ENCODE peak calls at places on chromosomes 7 and 10, in four cellular contexts. One of them, this sample, is unnamed.

GRCh38 chr10:59817806-59818205 is 64.6 kb upstream of the MRLN start:
- DNase-seq in ovary: no peak
- DNase-seq in upper lobe of left lung: peak; percentile 40
- DNase-seq in transverse colon: no peak
- DNase-seq in this sample: no peak

GRCh38 chr10:99612167-99612831 is 7.9 kb downstream of the SLC25A28 start:
- DNase-seq in ovary: no peak
- DNase-seq in upper lobe of left lung: no peak
- DNase-seq in transverse colon: peak; percentile 16
- DNase-seq in this sample: no peak

GRCh38 chr10:306007-306406 is 170.8 kb downstream of the ZMYND11 start:
- DNase-seq in ovary: no peak
- DNase-seq in upper lobe of left lung: no peak
- DNase-seq in transverse colon: no peak
- DNase-seq in this sample: no peak

GRCh38 chr7:74043523-74043951 is 15.6 kb downstream of the ELN start:
- DNase-seq in ovary: no peak
- DNase-seq in upper lobe of left lung: no peak
- DNase-seq in transverse colon: no peak
- DNase-seq in this sample: no peak

GRCh38 chr10:84375011-84375410 is 46.6 kb downstream of the CCSER2 start:
- DNase-seq in ovary: no peak
- DNase-seq in upper lobe of left lung: no peak
- DNase-seq in transverse colon: no peak
- DNase-seq in this sample: peak; percentile 41

GRCh38 chr7:98134420-98134819 is 27.8 kb downstream of the LMTK2 start:
- DNase-seq in ovary: no peak
- DNase-seq in upper lobe of left lung: no peak
- DNase-seq in transverse colon: no peak
- DNase-seq in this sample: no peak

GRCh38 chr7:102393467-102393866 is 2.7 kb upstream of the PRKRIP1 start:
- DNase-seq in ovary: no peak
- DNase-seq in upper lobe of left lung: no peak
- DNase-seq in transverse colon: no peak
- DNase-seq in this sample: no peak

GRCh38 chr7:41641006-41641714 is 61.7 kb downstream of the INHBA start:
- DNase-seq in ovary: no peak
- DNase-seq in upper lobe of left lung: no peak
- DNase-seq in transverse colon: no peak
- DNase-seq in this sample: no peak

GRCh38 chr10:33143160-33143728 is 185.2 kb upstream of the ITGB1 start:
- DNase-seq in ovary: no peak
- DNase-seq in upper lobe of left lung: no peak
- DNase-seq in transverse colon: no peak
- DNase-seq in this sample: no peak

GRCh38 chr7:50479743-50480517 is 29.8 kb upstream of the FIGNL1 start:
- DNase-seq in ovary: no peak
- DNase-seq in upper lobe of left lung: peak; percentile 39
- DNase-seq in transverse colon: no peak
- DNase-seq in this sample: no peak

GRCh38 chr7:143393267-143394041 is 12.3 kb downstream of the ZYX start:
- DNase-seq in ovary: no peak
- DNase-seq in upper lobe of left lung: no peak
- DNase-seq in transverse colon: no peak
- DNase-seq in this sample: no peak

GRCh38 chr10:116599991-116600390 is 9.2 kb downstream of the PNLIPRP1 start:
- DNase-seq in ovary: no peak
- DNase-seq in upper lobe of left lung: no peak
- DNase-seq in transverse colon: no peak
- DNase-seq in this sample: no peak

GRCh38 chr10:95277201-95277570 is 13.6 kb downstream of the PDLIM1 start:
- DNase-seq in ovary: no peak
- DNase-seq in upper lobe of left lung: no peak
- DNase-seq in transverse colon: no peak
- DNase-seq in this sample: no peak

GRCh38 chr10:107280293-107280692 is 115.8 kb upstream of the SORCS1 start:
- DNase-seq in ovary: no peak
- DNase-seq in upper lobe of left lung: no peak
- DNase-seq in transverse colon: no peak
- DNase-seq in this sample: no peak

GRCh38 chr10:28179490-28180099 is 123.3 kb downstream of the MPP7 start:
- DNase-seq in ovary: no peak
- DNase-seq in upper lobe of left lung: no peak
- DNase-seq in transverse colon: no peak
- DNase-seq in this sample: no peak

GRCh38 chr7:8321312-8321711 is 59.3 kb upstream of the ICA1 start:
- DNase-seq in ovary: no peak
- DNase-seq in upper lobe of left lung: no peak
- DNase-seq in transverse colon: no peak
- DNase-seq in this sample: no peak

GRCh38 chr7:114649689-114650088 is 235.1 kb downstream of the FOXP2 start:
- DNase-seq in ovary: no peak
- DNase-seq in upper lobe of left lung: no peak
- DNase-seq in transverse colon: no peak
- DNase-seq in this sample: no peak

GRCh38 chr10:480928-481551 is 208.4 kb downstream of the DIP2C start:
- DNase-seq in ovary: no peak
- DNase-seq in upper lobe of left lung: no peak
- DNase-seq in transverse colon: no peak
- DNase-seq in this sample: peak; percentile 51

GRCh38 chr10:31031666-31032514 is at the start of gene ZNF438:
- DNase-seq in ovary: peak; percentile 99
- DNase-seq in upper lobe of left lung: peak; percentile 98
- DNase-seq in transverse colon: peak; percentile 98
- DNase-seq in this sample: peak; percentile 96

GRCh38 chr10:12849351-12850181 is 151.9 kb downstream of the CCDC3 start:
- DNase-seq in ovary: no peak
- DNase-seq in upper lobe of left lung: no peak
- DNase-seq in transverse colon: no peak
- DNase-seq in this sample: no peak

GRCh38 chr7:80213814-80214213 is 79.2 kb downstream of the GNAI1 start:
- DNase-seq in ovary: no peak
- DNase-seq in upper lobe of left lung: no peak
- DNase-seq in transverse colon: no peak
- DNase-seq in this sample: no peak

GRCh38 chr10:3077940-3078630 is 10.7 kb downstream of the PFKP start:
- DNase-seq in ovary: no peak
- DNase-seq in upper lobe of left lung: no peak
- DNase-seq in transverse colon: peak; percentile 44
- DNase-seq in this sample: no peak

GRCh38 chr7:100882769-100883526 is 6.6 kb downstream of the UFSP1 start:
- DNase-seq in ovary: no peak
- DNase-seq in upper lobe of left lung: no peak
- DNase-seq in transverse colon: no peak
- DNase-seq in this sample: no peak

GRCh38 chr7:113268757-113269156 is 150.4 kb upstream of the SMIM30 start:
- DNase-seq in ovary: no peak
- DNase-seq in upper lobe of left lung: no peak
- DNase-seq in transverse colon: no peak
- DNase-seq in this sample: no peak

GRCh38 chr10:97024181-97025073 is 161.3 kb downstream of the SLIT1 start:
- DNase-seq in ovary: peak; percentile 50
- DNase-seq in upper lobe of left lung: no peak
- DNase-seq in transverse colon: no peak
- DNase-seq in this sample: no peak

GRCh38 chr10:50990568-50991495 is 83.5 kb upstream of the PRKG1 start:
- DNase-seq in ovary: peak; percentile 38
- DNase-seq in upper lobe of left lung: peak; percentile 71
- DNase-seq in transverse colon: peak; percentile 61
- DNase-seq in this sample: no peak

GRCh38 chr7:46214526-46214925 is 293.5 kb upstream of the IGFBP3 start:
- DNase-seq in ovary: no peak
- DNase-seq in upper lobe of left lung: no peak
- DNase-seq in transverse colon: no peak
- DNase-seq in this sample: no peak

GRCh38 chr7:35551682-35552081 is 143.3 kb downstream of the HERPUD2 start:
- DNase-seq in ovary: no peak
- DNase-seq in upper lobe of left lung: no peak
- DNase-seq in transverse colon: no peak
- DNase-seq in this sample: no peak

GRCh38 chr7:129095258-129095657 is 40.3 kb upstream of the TNPO3 start:
- DNase-seq in ovary: no peak
- DNase-seq in upper lobe of left lung: no peak
- DNase-seq in transverse colon: peak; percentile 13
- DNase-seq in this sample: no peak

GRCh38 chr7:142496545-142496991 is 238.7 kb upstream of the PRSS58 start:
- DNase-seq in ovary: no peak
- DNase-seq in upper lobe of left lung: no peak
- DNase-seq in transverse colon: peak; percentile 26
- DNase-seq in this sample: no peak

GRCh38 chr7:767580-767940 is 40.5 kb upstream of the PRKAR1B start:
- DNase-seq in ovary: no peak
- DNase-seq in upper lobe of left lung: no peak
- DNase-seq in transverse colon: no peak
- DNase-seq in this sample: no peak

GRCh38 chr10:75269605-75270004 is 33.8 kb upstream of the COMTD1 start:
- DNase-seq in ovary: no peak
- DNase-seq in upper lobe of left lung: no peak
- DNase-seq in transverse colon: no peak
- DNase-seq in this sample: no peak

GRCh38 chr7:44819292-44819691 is 22.8 kb downstream of the PPIA start:
- DNase-seq in ovary: no peak
- DNase-seq in upper lobe of left lung: no peak
- DNase-seq in transverse colon: no peak
- DNase-seq in this sample: no peak

GRCh38 chr7:44827567-44827966 is 20.3 kb downstream of the H2AZ2 start:
- DNase-seq in ovary: no peak
- DNase-seq in upper lobe of left lung: no peak
- DNase-seq in transverse colon: no peak
- DNase-seq in this sample: no peak

GRCh38 chr7:44824894-44825526 is 22.9 kb downstream of the H2AZ2 start:
- DNase-seq in ovary: no peak
- DNase-seq in upper lobe of left lung: no peak
- DNase-seq in transverse colon: no peak
- DNase-seq in this sample: no peak

GRCh38 chr7:44823266-44823781 is 24.6 kb downstream of the H2AZ2 start:
- DNase-seq in ovary: no peak
- DNase-seq in upper lobe of left lung: no peak
- DNase-seq in transverse colon: no peak
- DNase-seq in this sample: no peak
- TF ChIP-seq POLR2A in ovary: no peak
- TF ChIP-seq POLR2A in upper lobe of left lung: no peak
- TF ChIP-seq POLR2A in transverse colon: no peak
- TF ChIP-seq POLR2A in this sample: no peak

DNA sequence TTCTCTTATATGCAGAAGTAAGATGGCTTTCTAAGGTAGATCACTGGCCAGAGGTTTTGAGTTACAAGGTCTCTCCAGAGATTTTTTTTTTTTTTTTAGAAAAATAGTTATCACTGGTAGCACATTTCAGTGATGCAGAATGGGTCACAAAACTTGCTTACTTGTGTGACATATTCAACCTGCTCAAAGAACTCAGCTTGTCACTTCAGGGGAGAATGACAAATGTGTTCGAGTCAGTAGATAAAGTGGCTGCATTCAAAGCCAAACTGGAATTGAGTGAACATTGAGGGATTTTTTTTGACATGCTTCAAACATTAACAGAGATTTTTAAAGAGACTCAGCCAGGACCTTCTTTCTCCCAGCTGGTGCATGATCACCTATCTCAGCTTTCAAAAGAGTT is 33.4 kb downstream of the PHTF2 start:
- DNase-seq in ovary: no peak
- DNase-seq in upper lobe of left lung: no peak
- DNase-seq in transverse colon: no peak
- DNase-seq in this sample: no peak
- TF ChIP-seq EP300 in ovary: no peak
- TF ChIP-seq EP300 in upper lobe of left lung: no peak
- TF ChIP-seq EP300 in transverse colon: no peak
- TF ChIP-seq EP300 in this sample: no peak

GRCh38 chr7:105013283-105013817 is 655 bp upstream of the KMT2E start:
- DNase-seq in ovary: peak; percentile 94
- DNase-seq in upper lobe of left lung: peak; percentile 94
- DNase-seq in transverse colon: peak; percentile 93
- DNase-seq in this sample: peak; percentile 94

GRCh38 chr7:105010538-105011523 is 3.2 kb upstream of the KMT2E start:
- DNase-seq in ovary: no peak
- DNase-seq in upper lobe of left lung: no peak
- DNase-seq in transverse colon: no peak
- DNase-seq in this sample: no peak

GRCh38 chr7:105013818-105014724 is at the start of gene KMT2E:
- DNase-seq in ovary: peak; percentile 93
- DNase-seq in upper lobe of left lung: peak; percentile 87
- DNase-seq in transverse colon: peak; percentile 91
- DNase-seq in this sample: peak; percentile 92

GRCh38 chr7:105011771-105012502 is 2.1 kb upstream of the KMT2E start:
- DNase-seq in ovary: peak; percentile 52
- DNase-seq in upper lobe of left lung: no peak
- DNase-seq in transverse colon: peak; percentile 48
- DNase-seq in this sample: no peak

GRCh38 chr7:105012503-105013282 is 1.3 kb upstream of the KMT2E start:
- DNase-seq in ovary: peak; percentile 100
- DNase-seq in upper lobe of left lung: peak; percentile 100
- DNase-seq in transverse colon: peak; percentile 100
- DNase-seq in this sample: peak; percentile 100
- TF ChIP-seq POLR2A in ovary: peak; percentile 95
- TF ChIP-seq POLR2A in upper lobe of left lung: peak; percentile 63
- TF ChIP-seq POLR2A in transverse colon: no peak
- TF ChIP-seq POLR2A in this sample: peak; percentile 85

GRCh38 chr10:101573885-101574284 is 14.2 kb downstream of the POLL start:
- DNase-seq in ovary: no peak
- DNase-seq in upper lobe of left lung: no peak
- DNase-seq in transverse colon: no peak
- DNase-seq in this sample: no peak

GRCh38 chr10:101577121-101577871 is 10.8 kb downstream of the POLL start:
- DNase-seq in ovary: no peak
- DNase-seq in upper lobe of left lung: no peak
- DNase-seq in transverse colon: no peak
- DNase-seq in this sample: no peak

GRCh38 chr10:101574354-101574753 is 13.7 kb downstream of the POLL start:
- DNase-seq in ovary: no peak
- DNase-seq in upper lobe of left lung: no peak
- DNase-seq in transverse colon: no peak
- DNase-seq in this sample: no peak

GRCh38 chr10:101576229-101576863 is 11.7 kb downstream of the POLL start:
- DNase-seq in ovary: no peak
- DNase-seq in upper lobe of left lung: no peak
- DNase-seq in transverse colon: no peak
- DNase-seq in this sample: no peak

DNA sequence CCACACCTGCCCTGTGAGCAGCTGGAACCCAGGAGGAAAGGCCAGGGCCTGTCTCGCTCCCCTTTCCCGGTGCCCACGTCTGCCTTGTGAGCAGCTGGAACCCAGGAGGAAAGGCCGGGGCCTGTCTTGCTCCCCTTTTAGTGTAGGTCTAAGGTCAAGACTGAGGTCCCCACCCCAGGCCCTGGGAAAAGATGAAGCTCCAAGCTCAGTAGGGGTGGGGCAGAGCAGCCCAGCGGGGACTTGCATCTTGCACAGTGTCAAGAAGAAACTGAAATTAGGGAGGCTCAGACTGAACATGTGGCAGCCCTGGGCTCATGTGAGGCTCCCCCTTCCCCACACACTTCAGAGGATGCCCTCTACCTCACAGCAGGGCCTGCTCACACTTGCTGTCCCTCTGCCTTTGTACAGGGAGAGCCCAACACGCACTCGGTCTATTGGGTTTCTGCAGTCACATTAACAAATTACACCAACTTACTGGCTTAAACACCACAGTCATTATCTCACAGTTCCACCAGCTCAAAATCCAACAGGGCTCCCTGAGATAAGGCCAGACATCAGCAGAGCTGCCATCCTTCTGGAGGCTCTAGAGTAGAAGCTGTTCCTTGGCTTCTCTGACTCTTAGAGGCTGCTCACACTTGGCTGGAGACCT is 12.4 kb downstream of the POLL start:
- DNase-seq in ovary: no peak
- DNase-seq in upper lobe of left lung: no peak
- DNase-seq in transverse colon: no peak
- DNase-seq in this sample: no peak
- TF ChIP-seq EP300 in ovary: no peak
- TF ChIP-seq EP300 in upper lobe of left lung: no peak
- TF ChIP-seq EP300 in transverse colon: no peak
- TF ChIP-seq EP300 in this sample: no peak